ENCODE peak calls at places on chromosomes 5 and 9, in nine cellular contexts. B is adrenal gland, E is astrocyte of the cerebellum, K is BJ, T is osteocyte, C is hepatocyte, Y is body of pancreas, H is neural progenitor cell, G is kidney. S is an unnamed sample.

GRCh38 chr9:29976981-29977380 is 2403.7 kb upstream of the C9orf72 start:
- DNase-seq in B (no peak), G (no peak), E (no peak), H (peak), C (no peak), K (no peak), T (no peak), Y (no peak), S (no peak)

GRCh38 chr5:36882250-36882649 is 5.7 kb downstream of the NIPBL start:
- DNase-seq in K (no peak), G (no peak), T (no peak), C (no peak), E (no peak), H (no peak), Y (no peak), B (no peak), S (no peak)

GRCh38 chr9:33164138-33164809 is 2.9 kb downstream of the B4GALT1 start:
- DNase-seq in B (no peak), K (no peak), H (no peak), C (no peak), Y (no peak), E (no peak), T (no peak), G (no peak), S (no peak)

GRCh38 chr5:154141686-154142300 is 48.7 kb upstream of the GALNT10 start:
- DNase-seq in B (peak), C (no peak), G (no peak), Y (no peak), K (no peak), E (no peak), H (peak), T (no peak), S (no peak)

GRCh38 chr9:83007521-83008300 is 55.2 kb downstream of the RASEF start:
- DNase-seq in G (no peak), T (no peak), H (no peak), Y (no peak), K (no peak), C (no peak), E (no peak), B (no peak), S (no peak)

GRCh38 chr5:169127431-169127830 is 173.5 kb downstream of the SLIT3 start:
- DNase-seq in H (peak), T (no peak), Y (no peak), C (no peak), G (no peak), B (no peak), K (no peak), E (no peak), S (no peak)

GRCh38 chr9:89023788-89024187 is 32.5 kb downstream of the S1PR3 start:
- DNase-seq in C (no peak), G (no peak), H (no peak), E (no peak), T (no peak), B (no peak), Y (no peak), K (no peak), S (no peak)

GRCh38 chr5:81097733-81098132 is 135.4 kb upstream of the CKMT2 start:
- DNase-seq in K (peak), G (no peak), E (no peak), C (no peak), T (no peak), Y (no peak), H (peak), B (no peak), S (no peak)

GRCh38 chr9:3794005-3794404 is 268.2 kb upstream of the RFX3 start:
- DNase-seq in C (peak), E (peak), H (peak), B (no peak), T (no peak), Y (no peak), K (no peak), G (no peak), S (no peak)

GRCh38 chr5:105836263-105836662 is 1834.5 kb downstream of the EFNA5 start:
- DNase-seq in B (no peak), E (no peak), H (no peak), T (no peak), K (no peak), C (no peak), G (no peak), Y (no peak), S (no peak)

GRCh38 chr9:93623736-93624135 is 47.4 kb downstream of the PHF2 start:
- DNase-seq in G (no peak), K (no peak), H (no peak), T (no peak), C (no peak), B (no peak), Y (no peak), E (no peak), S (no peak)

GRCh38 chr5:139659673-139660072 is 11.5 kb downstream of the CXXC5 start:
- DNase-seq in Y (no peak), E (no peak), T (peak), C (no peak), G (peak), H (peak), B (no peak), K (no peak), S (no peak)

GRCh38 chr9:2727966-2728613 is 10.8 kb downstream of the KCNV2 start:
- DNase-seq in T (no peak), K (peak), C (peak), G (no peak), Y (peak), H (peak), B (peak), E (peak), S (no peak)

GRCh38 chr5:58543723-58544122 is 39.2 kb upstream of the RAB3C start:
- DNase-seq in C (no peak), Y (no peak), G (no peak), T (no peak), B (no peak), K (no peak), H (no peak), E (no peak), S (no peak)

GRCh38 chr9:127388856-127389238 is 8.1 kb upstream of the SLC2A8 start:
- DNase-seq in K (no peak), G (no peak), B (peak), T (no peak), C (no peak), H (no peak), Y (no peak), E (no peak), S (no peak)

GRCh38 chr5:109191153-109191558 is 218.6 kb downstream of the PJA2 start:
- DNase-seq in B (peak), Y (no peak), E (peak), H (no peak), K (peak), C (no peak), T (no peak), G (no peak), S (no peak)

GRCh38 chr5:148403344-148403743 is 19.6 kb downstream of the FBXO38 start:
- DNase-seq in K (no peak), E (no peak), G (no peak), B (no peak), C (no peak), H (no peak), Y (no peak), T (no peak), S (no peak)

GRCh38 chr5:58040851-58041250 is 419.0 kb downstream of the PLK2 start:
- DNase-seq in G (no peak), K (no peak), Y (no peak), H (no peak), E (no peak), C (peak), B (no peak), T (no peak), S (no peak)

GRCh38 chr5:55868846-55869245 is 17.7 kb downstream of the IL31RA start:
- DNase-seq in Y (peak), T (no peak), K (peak), H (no peak), E (peak), G (no peak), C (peak), B (peak), S (no peak)

GRCh38 chr5:24547127-24547526 is 97.7 kb downstream of the CDH10 start:
- DNase-seq in K (no peak), C (peak), G (no peak), E (no peak), Y (no peak), T (no peak), B (no peak), H (no peak), S (no peak)

GRCh38 chr5:77301447-77301878 is 91.0 kb downstream of the PDE8B start:
- DNase-seq in G (no peak), H (no peak), B (no peak), E (no peak), Y (no peak), K (peak), T (no peak), C (no peak), S (no peak)

GRCh38 chr9:7894231-7894630 is 94.7 kb upstream of the DMAC1 start:
- DNase-seq in T (no peak), H (no peak), G (no peak), E (no peak), Y (no peak), B (no peak), C (no peak), K (no peak), S (no peak)

GRCh38 chr9:115158666-115159481 is 40.9 kb upstream of the TNC start:
- DNase-seq in B (no peak), T (no peak), C (peak), G (no peak), Y (no peak), H (no peak), E (no peak), K (peak), S (no peak)

GRCh38 chr9:3887121-3887797 is 361.5 kb upstream of the RFX3 start:
- DNase-seq in G (no peak), C (no peak), Y (no peak), K (no peak), H (no peak), E (no peak), B (no peak), T (no peak), S (no peak)

GRCh38 chr5:29002481-29002880 is 1964.1 kb upstream of the CDH9 start:
- DNase-seq in B (no peak), T (no peak), C (no peak), E (no peak), K (no peak), Y (no peak), H (no peak), G (no peak), S (no peak)

GRCh38 chr5:179233909-179234562 is 111.2 kb downstream of the ADAMTS2 start:
- DNase-seq in B (no peak), K (no peak), T (peak), E (no peak), H (no peak), G (peak), C (no peak), Y (no peak), S (peak)

GRCh38 chr5:1005362-1005851 is 3.2 kb upstream of the NKD2 start:
- DNase-seq in H (no peak), K (no peak), C (no peak), G (no peak), E (no peak), Y (no peak), T (peak), B (no peak), S (peak)

GRCh38 chr5:37575541-37576489 is 196.7 kb downstream of the WDR70 start:
- DNase-seq in G (no peak), E (no peak), K (no peak), T (no peak), C (peak), B (no peak), Y (peak), H (peak), S (no peak)

GRCh38 chr9:108039491-108039890 is 549.9 kb upstream of the KLF4 start:
- DNase-seq in K (no peak), H (no peak), E (no peak), C (no peak), Y (no peak), G (no peak), B (no peak), T (no peak), S (no peak)

GRCh38 chr5:65624025-65624569 is at the start of gene TRIM23:
- DNase-seq in H (peak), E (peak), Y (peak), B (peak), C (peak), T (peak), G (peak), K (peak), S (peak)

GRCh38 chr5:65625743-65626142 is 916 bp downstream of the SHLD3 start:
- DNase-seq in K (no peak), T (no peak), B (no peak), G (no peak), C (no peak), E (no peak), Y (no peak), H (no peak), S (no peak)

GRCh38 chr5:65623482-65623881 is 651 bp downstream of the TRIM23 start:
- DNase-seq in K (no peak), G (no peak), B (no peak), Y (no peak), E (no peak), H (peak), T (no peak), C (peak), S (no peak)

GRCh38 chr5:65620021-65620420 is 4.1 kb downstream of the TRIM23 start:
- DNase-seq in G (no peak), C (no peak), E (no peak), Y (no peak), T (no peak), B (no peak), H (no peak), K (no peak), S (no peak)

DNA sequence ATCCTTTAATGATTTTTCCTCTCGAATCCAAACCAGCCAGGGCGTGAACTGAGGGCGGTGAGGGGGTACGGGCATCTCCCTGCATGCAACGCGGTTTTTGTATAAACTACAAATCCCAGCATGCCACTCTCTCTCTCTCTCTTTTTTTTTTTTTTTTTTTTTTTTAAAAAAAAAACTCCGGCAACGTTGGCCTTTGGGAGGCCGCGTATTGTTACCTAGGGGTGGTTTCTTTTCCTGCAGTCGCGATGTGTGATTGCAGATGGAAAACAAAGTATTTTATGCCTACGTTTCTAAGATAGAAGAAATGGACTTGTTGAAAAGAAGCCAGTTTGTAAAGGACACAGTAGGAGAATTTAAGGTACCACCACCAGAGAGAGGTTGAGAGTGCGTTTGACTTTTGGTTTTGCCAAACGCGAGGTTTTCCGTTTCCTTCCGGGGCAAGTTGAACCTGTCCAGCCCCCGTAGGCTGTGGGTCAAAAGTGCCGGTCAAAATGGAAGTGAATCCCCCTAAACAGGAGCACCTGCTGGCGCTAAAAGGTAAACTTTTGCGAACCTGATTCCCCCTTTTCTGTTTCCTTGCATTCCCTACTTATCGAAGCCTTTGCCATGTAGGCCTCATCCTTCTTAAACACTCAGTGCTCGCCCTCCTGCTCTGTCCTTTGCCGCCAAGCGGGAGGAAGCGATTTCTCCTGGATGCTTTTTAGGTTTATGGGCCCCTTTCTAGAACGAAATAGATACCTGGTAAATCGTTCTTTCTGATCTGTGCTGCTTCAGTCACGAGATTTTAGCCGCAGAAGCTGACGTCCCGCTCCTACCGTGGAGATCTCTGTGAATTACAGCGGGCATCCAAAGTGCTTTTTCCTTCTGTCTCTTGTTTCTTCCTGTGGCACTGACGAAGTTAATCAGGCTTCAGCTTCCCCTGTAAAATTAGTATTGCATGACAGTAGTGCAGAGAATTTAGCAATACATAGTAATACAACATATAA is at the start of the genes SHLD3 and TRAPPC13:
- DNase-seq in G (peak), C (peak), T (no peak), E (peak), B (peak), H (peak), Y (peak), K (peak), S (peak)
- TF ChIP-seq CTCF in G (no peak), C (no peak), T (no peak), E (no peak), B (no peak), H (peak), Y (peak), K (no peak), S (peak)

GRCh38 chr5:124132843-124133242 is 613.6 kb downstream of the ZNF608 start:
- DNase-seq in K (no peak), E (no peak), T (no peak), G (no peak), B (no peak), C (no peak), H (no peak), Y (peak), S (no peak)
- TF ChIP-seq CTCF in K (no peak), E (no peak), T (no peak), G (no peak), B (no peak), C (no peak), H (no peak), Y (no peak), S (no peak)

DNA sequence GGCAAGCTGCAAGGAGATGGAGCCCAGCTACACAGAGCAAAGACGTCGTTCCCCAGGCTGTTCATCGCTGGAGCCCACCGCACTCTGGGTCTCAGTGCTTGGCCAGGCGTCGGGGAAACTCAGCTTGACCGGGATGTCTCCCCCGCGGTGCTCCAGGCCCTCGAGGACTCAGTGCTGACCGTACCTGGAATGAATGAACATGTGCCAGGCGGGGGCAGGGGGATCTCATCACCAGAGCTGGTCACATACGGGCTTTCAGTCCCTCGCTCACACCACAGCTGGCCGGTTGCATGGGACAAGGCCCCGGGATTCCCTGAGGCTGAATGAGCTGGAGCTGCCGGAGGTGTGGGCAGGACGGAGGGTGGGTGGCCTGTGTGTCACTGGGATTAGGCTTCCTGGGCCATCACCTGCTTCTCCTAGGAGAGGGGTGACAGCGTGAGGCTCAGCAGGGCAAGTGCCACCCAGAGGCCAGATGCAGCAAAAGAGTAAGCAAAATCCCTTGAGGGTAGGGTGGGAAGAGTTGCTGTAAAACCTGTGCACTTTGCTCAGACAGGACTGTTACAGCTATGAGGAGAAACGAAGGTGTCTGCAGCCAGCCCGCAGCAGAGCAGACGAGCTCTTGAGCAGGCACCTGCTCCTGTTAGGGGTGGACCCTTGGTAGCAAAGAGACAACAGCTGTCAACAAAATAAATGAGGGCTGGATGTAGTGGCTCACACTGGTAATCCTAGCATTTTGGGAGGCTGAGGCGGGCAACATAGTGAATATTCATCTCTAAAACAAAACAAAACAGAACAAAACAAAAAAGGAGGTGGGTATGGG is 70.7 kb upstream of the RAPGEF1 start:
- DNase-seq in G (no peak), T (no peak), C (no peak), B (no peak), H (no peak), Y (no peak), E (no peak), K (no peak), S (no peak)
- TF ChIP-seq CTCF in G (no peak), T (no peak), C (no peak), B (no peak), H (no peak), Y (no peak), E (peak), K (no peak), S (no peak)

GRCh38 chr5:158022844-158023243 is 163.9 kb upstream of the CLINT1 start:
- DNase-seq in C (no peak), K (no peak), G (no peak), T (no peak), Y (no peak), E (no peak), B (no peak), H (no peak), S (no peak)
- TF ChIP-seq CTCF in C (no peak), K (no peak), G (no peak), T (no peak), Y (no peak), E (no peak), B (no peak), H (no peak), S (no peak)

GRCh38 chr9:26748449-26749058 is 144.0 kb downstream of the CAAP1 start:
- DNase-seq in Y (no peak), B (no peak), T (no peak), K (no peak), C (no peak), H (peak), E (no peak), G (no peak), S (no peak)
- TF ChIP-seq CTCF in Y (no peak), B (no peak), T (no peak), K (no peak), C (no peak), H (no peak), E (no peak), G (no peak), S (no peak)

GRCh38 chr5:176492431-176492830 is 44.2 kb downstream of the FAF2 start:
- DNase-seq in G (no peak), K (no peak), Y (no peak), C (no peak), B (peak), T (no peak), E (no peak), H (no peak), S (no peak)

GRCh38 chr5:176490291-176490690 is 42.1 kb downstream of the FAF2 start:
- DNase-seq in E (no peak), K (no peak), H (no peak), T (no peak), B (no peak), G (no peak), C (no peak), Y (no peak), S (no peak)

GRCh38 chr5:176489077-176489476 is 40.9 kb downstream of the FAF2 start:
- DNase-seq in H (no peak), T (no peak), K (no peak), E (no peak), B (no peak), G (no peak), C (no peak), Y (no peak), S (no peak)

GRCh38 chr5:176491901-176492300 is 43.7 kb downstream of the FAF2 start:
- DNase-seq in Y (no peak), B (no peak), K (no peak), G (no peak), E (no peak), T (no peak), C (no peak), H (no peak), S (no peak)

DNA sequence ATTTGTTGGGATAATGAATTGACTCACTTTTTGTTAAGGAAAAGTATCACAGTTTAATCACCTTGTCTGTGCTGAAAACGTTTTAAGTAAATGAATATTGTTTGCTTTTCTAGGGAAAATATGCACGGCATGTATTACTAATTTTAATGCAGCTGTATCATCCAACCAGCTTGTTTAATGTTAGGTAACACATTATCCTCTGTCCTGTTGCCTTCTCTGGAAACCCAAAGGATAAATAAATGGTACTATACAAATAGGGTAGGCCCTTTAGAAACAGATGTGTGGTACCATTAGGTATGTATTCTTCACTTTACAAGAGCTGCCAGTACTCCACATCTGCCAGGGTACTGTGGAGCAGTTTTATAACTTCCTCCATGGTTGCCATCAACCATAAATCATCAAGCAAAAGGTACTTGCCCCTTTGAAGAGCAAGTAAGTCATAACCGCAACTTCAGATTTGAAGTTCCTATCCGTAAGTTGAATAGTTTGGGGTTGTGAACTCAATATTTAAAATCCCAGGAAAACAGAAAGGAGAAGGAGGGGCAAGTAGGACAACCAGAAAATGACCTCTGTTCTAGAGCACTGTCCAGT is 43.0 kb downstream of the FAF2 start:
- DNase-seq in B (no peak), G (no peak), C (no peak), H (no peak), E (no peak), Y (no peak), T (no peak), K (peak), S (no peak)
- TF ChIP-seq CTCF in B (no peak), G (no peak), C (no peak), H (no peak), E (no peak), Y (no peak), T (no peak), K (no peak), S (no peak)

S was measured in type B pancreatic cell.